ENCODE peak calls at places on chromosome 11, in eight cellular contexts. V is GM13977, N is MCF 10A, R is spleen, W is AG09309, Y is cardiac fibroblast, L is PC-9, B is GM13976. K is an unnamed sample.

GRCh38 chr11:110147965-110148709 is 54.9 kb downstream of the ZC3H12C start:
- DNase-seq in V (no peak), N (peak), R (no peak), W (peak), Y (peak), L (no peak), B (no peak), K (no peak)

GRCh38 chr11:1856306-1857005 is 3.6 kb downstream of the LSP1 start:
- DNase-seq in V (no peak), N (no peak), R (peak), W (no peak), Y (no peak), L (no peak), B (no peak), K (no peak)

GRCh38 chr11:842370-843002 is at the start of the genes POLR2L and TSPAN4:
- DNase-seq in V (peak), N (peak), R (peak), W (no peak), Y (peak), L (peak), B (peak), K (peak)

GRCh38 chr11:76577199-76577920 is 93.2 kb downstream of the LRRC32 start:
- DNase-seq in V (no peak), N (peak), R (no peak), W (peak), Y (peak), L (peak), B (no peak), K (no peak)

GRCh38 chr11:40877256-40877655 is 582.2 kb downstream of the LRRC4C start:
- DNase-seq in V (no peak), N (peak), R (no peak), W (no peak), Y (no peak), L (no peak), B (no peak), K (no peak)

GRCh38 chr11:7688238-7688826 is 15.0 kb upstream of the CYB5R2 start:
- DNase-seq in V (no peak), N (peak), R (no peak), W (no peak), Y (peak), L (no peak), B (no peak), K (no peak)

GRCh38 chr11:71474141-71474770 is 21.3 kb downstream of the NADSYN1 start:
- DNase-seq in V (no peak), N (no peak), R (peak), W (no peak), Y (no peak), L (no peak), B (no peak), K (peak)

GRCh38 chr11:130448416-130449068 is at the start of gene ADAMTS15:
- DNase-seq in V (peak), N (peak), R (no peak), W (no peak), Y (peak), L (peak), B (peak), K (no peak)

GRCh38 chr11:120835601-120836228 is 188.2 kb upstream of the TBCEL start:
- DNase-seq in V (peak), N (no peak), R (no peak), W (no peak), Y (no peak), L (no peak), B (peak), K (no peak)
- TF ChIP-seq CTCF in V (no peak), N (no peak), R (no peak), W (no peak), Y (no peak), L (no peak), B (no peak), K (no peak)

DNA sequence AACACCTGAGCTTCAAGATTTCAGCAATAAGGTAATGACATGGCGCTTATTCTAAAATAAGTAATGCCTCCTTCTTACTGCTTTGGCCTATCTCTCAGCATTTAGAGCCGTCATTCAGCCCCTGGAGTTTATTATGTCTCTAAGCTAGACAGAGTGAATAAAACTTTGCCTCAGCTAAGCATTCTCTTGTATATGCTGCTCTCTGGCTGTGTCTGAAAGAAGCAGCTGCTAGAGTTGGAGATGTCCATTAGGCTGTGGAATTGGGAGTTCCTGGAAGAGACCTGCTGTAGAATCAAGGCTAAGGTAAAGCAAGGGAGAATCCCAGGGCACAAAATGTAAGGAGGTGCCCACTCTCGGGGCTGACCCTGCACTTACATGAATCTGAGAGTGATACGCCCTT is 35.5 kb upstream of the TTC12 start:
- DNase-seq in V (no peak), N (no peak), R (no peak), W (no peak), Y (no peak), L (no peak), B (no peak), K (no peak)
- TF ChIP-seq CTCF in V (no peak), N (no peak), R (peak), W (no peak), Y (no peak), L (no peak), B (no peak), K (no peak)

GRCh38 chr11:57567512-57568329 is at the start of gene UBE2L6:
- DNase-seq in V (peak), N (peak), R (peak), W (no peak), Y (no peak), L (no peak), B (peak), K (peak)
- TF ChIP-seq CTCF in V (peak), N (no peak), R (peak), W (no peak), Y (no peak), L (no peak), B (peak), K (peak)

DNA sequence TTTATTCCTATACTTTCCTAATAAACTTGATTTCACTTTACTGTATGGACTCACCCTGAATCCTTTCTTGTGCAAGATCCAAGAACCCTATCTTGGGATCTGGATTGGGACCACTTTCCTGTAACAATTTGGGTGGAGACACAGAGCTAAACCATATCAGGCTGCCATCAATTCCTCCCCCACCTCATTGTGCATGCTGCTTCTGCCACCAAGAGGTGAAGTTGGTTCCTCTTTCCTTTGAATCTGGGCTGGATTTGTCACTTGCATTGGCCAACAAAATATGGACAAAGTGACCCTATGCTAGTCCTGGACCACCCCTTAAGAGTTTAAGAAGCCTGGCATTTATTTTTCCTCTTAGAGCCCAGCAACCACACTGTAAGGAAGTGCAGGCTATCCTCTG is 39.4 kb upstream of the CEP295 start:
- DNase-seq in V (no peak), N (peak), R (no peak), W (no peak), Y (no peak), L (no peak), B (no peak), K (peak)
- TF ChIP-seq CTCF in V (peak), N (no peak), R (peak), W (peak), Y (no peak), L (no peak), B (no peak), K (no peak)

DNA sequence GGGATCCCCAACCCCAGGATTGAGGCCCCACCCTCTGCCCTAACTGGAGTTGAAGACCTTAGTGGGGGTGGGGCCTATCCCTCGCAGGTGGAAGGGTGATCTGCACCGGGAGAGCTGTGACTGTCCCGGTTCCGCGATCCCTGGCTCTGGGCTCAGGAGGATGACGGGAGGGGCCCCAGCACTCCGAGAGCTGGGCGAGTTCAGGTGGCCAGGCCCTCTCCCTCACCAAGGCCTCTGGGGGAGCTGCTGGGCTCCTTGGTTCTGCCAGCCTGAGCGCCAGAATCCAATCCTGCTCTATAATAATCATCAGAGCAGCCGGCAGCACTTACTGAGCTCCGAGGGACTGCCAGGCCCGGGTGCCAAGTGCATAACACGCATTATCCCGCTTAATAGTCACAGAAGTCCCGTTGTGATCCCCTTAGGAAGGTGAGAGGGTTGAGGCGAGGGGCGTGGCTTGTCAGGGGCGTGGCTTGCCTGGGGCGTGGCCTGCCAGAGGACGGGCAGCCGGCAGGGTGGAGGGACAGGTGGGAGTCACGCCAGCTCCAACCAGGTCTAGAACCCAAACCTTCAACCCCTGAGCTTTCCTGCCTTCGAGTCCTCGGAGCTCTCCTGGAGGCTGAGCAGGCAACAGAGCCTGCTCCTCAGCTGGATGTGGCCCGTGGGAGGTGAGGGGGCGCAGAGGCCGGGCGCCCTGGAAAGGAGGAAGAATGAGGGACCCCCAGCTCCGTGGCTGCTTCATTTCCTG is 7.2 kb upstream of the SYT7 start:
- DNase-seq in V (peak), N (peak), R (peak), W (no peak), Y (no peak), L (peak), B (peak), K (no peak)
- TF ChIP-seq CTCF in V (no peak), N (peak), R (peak), W (peak), Y (peak), L (peak), B (no peak), K (no peak)

GRCh38 chr11:86749376-86749775 is 51.0 kb upstream of the PRSS23 start:
- DNase-seq in V (no peak), N (no peak), R (no peak), W (no peak), Y (peak), L (no peak), B (no peak), K (no peak)
- TF ChIP-seq CTCF in V (no peak), N (no peak), R (no peak), W (peak), Y (peak), L (peak), B (no peak), K (no peak)

K was measured in CD14-positive monocyte.